ENCODE peak calls at places on chromosomes 16 and 17, in seven cellular contexts. Z, C, M, H, Y, A and D are unnamed samples.

GRCh38 chr17:73667184-73667959 is 23.1 kb upstream of the SDK2 start:
- DNase-seq in Z (no peak), C (no peak), M (no peak), H (peak; percentile 42), Y (no peak), A (no peak), D (no peak)

GRCh38 chr17:40093005-40093579 is 7.3 kb downstream of the NR1D1 start:
- DNase-seq in Z (no peak), C (no peak), M (no peak), H (no peak), Y (no peak), A (no peak), D (no peak)

GRCh38 chr17:74430706-74431567 is 951 bp upstream of the GPRC5C start:
- DNase-seq in Z (no peak), C (peak; percentile 26), M (peak; percentile 64), H (peak; percentile 72), Y (peak; percentile 95), A (no peak), D (peak; percentile 67)

GRCh38 chr16:19102187-19102872 is 11.4 kb upstream of the ITPRIPL2 start:
- DNase-seq in Z (no peak), C (no peak), M (no peak), H (no peak), Y (no peak), A (no peak), D (no peak)

GRCh38 chr16:77858060-77858459 is 69.7 kb downstream of the VAT1L start:
- DNase-seq in Z (no peak), C (no peak), M (no peak), H (no peak), Y (no peak), A (no peak), D (no peak)

GRCh38 chr16:88010343-88010970 is 59.2 kb downstream of the BANP start:
- DNase-seq in Z (no peak), C (no peak), M (no peak), H (no peak), Y (no peak), A (no peak), D (no peak)

GRCh38 chr17:70408768-70409167 is 239.4 kb downstream of the KCNJ2 start:
- DNase-seq in Z (no peak), C (no peak), M (no peak), H (no peak), Y (no peak), A (no peak), D (no peak)

GRCh38 chr17:6940186-6940649 is 55.6 kb upstream of the ALOX12 start:
- DNase-seq in Z (no peak), C (no peak), M (peak; percentile 47), H (peak; percentile 8), Y (no peak), A (no peak), D (no peak)

GRCh38 chr16:66473654-66474519 is 46.8 kb downstream of the BEAN1 start:
- DNase-seq in Z (no peak), C (no peak), M (no peak), H (no peak), Y (no peak), A (no peak), D (no peak)

GRCh38 chr16:3413730-3414379 is 12.8 kb downstream of the ZNF174 start:
- DNase-seq in Z (no peak), C (no peak), M (no peak), H (no peak), Y (no peak), A (no peak), D (no peak)

GRCh38 chr16:27317320-27317719 is 3.5 kb downstream of the IL4R start:
- DNase-seq in Z (no peak), C (no peak), M (no peak), H (no peak), Y (no peak), A (no peak), D (no peak)

GRCh38 chr16:733382-734207 is 6.7 kb downstream of the HAGHL start:
- DNase-seq in Z (no peak), C (no peak), M (peak; percentile 53), H (peak; percentile 87), Y (no peak), A (no peak), D (no peak)

GRCh38 chr16:82281544-82281943 is 111.5 kb upstream of the MPHOSPH6 start:
- DNase-seq in Z (no peak), C (no peak), M (no peak), H (no peak), Y (no peak), A (no peak), D (no peak)

GRCh38 chr16:82282662-82283061 is 112.6 kb upstream of the MPHOSPH6 start:
- DNase-seq in Z (no peak), C (no peak), M (no peak), H (no peak), Y (no peak), A (no peak), D (no peak)

GRCh38 chr16:82280867-82281266 is 110.8 kb upstream of the MPHOSPH6 start:
- DNase-seq in Z (no peak), C (no peak), M (no peak), H (no peak), Y (no peak), A (no peak), D (peak; percentile 7)
- TF ChIP-seq POLR2AphosphoS5 in Z (no peak), C (no peak), M (no peak), H (no peak), Y (no peak), A (no peak), D (no peak)

GRCh38 chr16:11757671-11758545 is 15.3 kb upstream of the TXNDC11 start:
- DNase-seq in Z (no peak), C (no peak), M (no peak), H (no peak), Y (peak; percentile 32), A (no peak), D (no peak)

GRCh38 chr16:11755022-11755760 is 12.5 kb upstream of the TXNDC11 start:
- DNase-seq in Z (no peak), C (no peak), M (no peak), H (no peak), Y (no peak), A (no peak), D (no peak)

GRCh38 chr16:11759997-11760396 is 17.3 kb upstream of the TXNDC11 start:
- DNase-seq in Z (no peak), C (no peak), M (no peak), H (no peak), Y (no peak), A (no peak), D (no peak)

GRCh38 chr16:11762431-11762830 is 19.8 kb upstream of the TXNDC11 start:
- DNase-seq in Z (no peak), C (no peak), M (no peak), H (no peak), Y (no peak), A (no peak), D (no peak)

DNA sequence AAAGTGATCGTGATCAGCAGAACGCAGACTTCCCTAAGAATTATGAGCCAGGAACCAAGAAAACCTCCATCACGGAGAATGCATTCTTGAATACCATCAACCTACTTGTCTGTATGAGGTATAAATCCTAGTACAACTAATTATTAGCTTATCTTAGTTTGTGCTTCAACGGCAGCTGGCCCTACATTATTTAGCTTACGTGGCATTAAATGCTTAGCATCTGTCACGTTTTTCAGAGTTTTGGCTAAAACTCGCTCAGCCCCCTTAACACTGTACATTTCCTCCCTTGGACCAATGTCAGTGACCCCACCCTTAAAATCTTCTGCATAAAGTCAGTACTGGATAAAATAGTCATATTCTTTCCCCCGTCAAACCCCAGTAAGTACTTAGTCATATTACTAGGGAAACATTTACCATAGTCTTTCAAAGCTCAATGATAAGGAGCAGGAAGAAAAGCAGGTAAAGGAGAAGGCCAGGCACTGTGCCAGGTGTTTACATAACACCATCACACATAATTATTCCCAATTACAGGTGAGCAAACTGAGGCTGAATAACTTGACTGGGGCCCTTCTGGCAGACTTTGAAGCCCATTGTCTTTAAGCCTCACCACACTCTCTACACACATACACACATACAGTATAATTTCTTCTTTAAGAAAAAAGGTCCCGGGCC is 16.6 kb upstream of the TXNDC11 start:
- DNase-seq in Z (no peak), C (no peak), M (no peak), H (no peak), Y (no peak), A (no peak), D (no peak)
- TF ChIP-seq TAF1 in Z (no peak), C (no peak), M (no peak), H (no peak), Y (no peak), A (no peak), D (no peak)

DNA sequence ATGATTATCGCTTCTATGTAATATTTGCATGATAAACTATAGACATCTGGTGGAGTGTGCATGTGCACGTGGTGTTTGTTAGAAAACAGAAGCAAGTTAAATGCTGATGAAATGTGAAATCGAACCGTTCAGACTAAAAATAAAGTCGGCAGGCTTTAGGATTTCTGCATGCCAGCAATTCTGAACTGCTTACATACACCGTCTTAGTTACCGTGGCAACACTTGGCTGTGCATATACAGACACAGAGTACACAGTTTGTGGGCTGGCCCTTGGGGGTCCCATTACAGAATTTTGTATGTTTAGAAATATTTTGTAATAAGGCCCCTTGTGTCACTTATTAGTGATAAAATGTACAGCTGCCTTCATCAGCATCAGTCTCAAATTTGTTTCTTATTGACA is 605.5 kb downstream of the RBFOX1 start:
- DNase-seq in Z (no peak), C (no peak), M (no peak), H (no peak), Y (no peak), A (no peak), D (no peak)
- TF ChIP-seq POLR2AphosphoS5 in Z (no peak), C (no peak), M (no peak), H (no peak), Y (no peak), A (no peak), D (no peak)

GRCh38 chr17:63703556-63704258 is 3.8 kb upstream of the LIMD2 start:
- DNase-seq in Z (no peak), C (no peak), M (no peak), H (no peak), Y (no peak), A (no peak), D (no peak)
- TF ChIP-seq TAF1 in Z (no peak), C (no peak), M (no peak), H (no peak), Y (no peak), A (no peak), D (no peak)

DNA sequence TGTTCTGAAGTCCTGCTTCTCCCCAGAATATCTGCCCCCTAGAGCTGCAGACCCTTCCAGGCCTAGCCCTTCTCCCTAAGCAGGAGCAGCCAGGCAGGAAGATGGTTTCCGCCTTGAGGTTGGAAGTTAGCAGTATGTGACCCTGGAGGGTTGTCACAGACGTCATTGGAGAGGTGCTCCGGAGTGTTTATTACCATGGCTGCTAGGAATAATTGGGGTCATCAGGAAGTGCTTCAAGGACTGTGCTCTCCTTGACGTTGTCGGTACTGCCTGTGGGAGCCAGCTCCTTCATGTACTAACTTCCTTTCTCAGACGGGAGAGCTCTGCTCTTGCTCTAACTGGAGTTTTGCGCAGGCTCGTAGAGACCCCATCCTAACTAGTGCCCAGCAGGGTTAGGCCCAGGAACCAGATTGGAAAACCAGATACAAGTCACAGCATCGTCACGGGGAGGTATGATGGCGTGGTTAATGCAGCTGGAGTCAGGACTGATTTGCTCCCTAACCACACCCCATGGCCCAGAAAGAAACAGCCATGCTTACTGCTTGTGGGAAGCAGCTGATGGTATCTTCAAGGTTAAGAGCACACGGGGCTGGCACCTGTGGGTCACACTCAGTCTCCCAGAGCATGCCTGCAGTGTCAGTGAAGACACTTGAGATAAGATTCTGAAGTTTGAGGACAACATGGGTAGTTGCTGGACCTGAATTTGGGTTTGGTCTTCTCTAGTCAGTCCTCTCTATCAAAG is 60.3 kb downstream of the WIPI1 start:
- DNase-seq in Z (no peak), C (no peak), M (no peak), H (no peak), Y (no peak), A (no peak), D (no peak)
- TF ChIP-seq POLR2AphosphoS5 in Z (no peak), C (no peak), M (no peak), H (no peak), Y (no peak), A (no peak), D (no peak)